ENCODE peak calls at places on chromosomes 5 and 9, in four cellular contexts. M, T, P and I are unnamed samples.

GRCh38 chr5:27234916-27235315 is 196.5 kb upstream of the CDH9 start:
- DNase-seq in M (no peak), T (no peak), P (no peak), I (no peak)

GRCh38 chr9:110334183-110334582 is 3.5 kb downstream of the TXNDC8 start:
- DNase-seq in M (no peak), T (no peak), P (no peak), I (no peak)

GRCh38 chr5:83540105-83540504 is 68.6 kb downstream of the VCAN start:
- DNase-seq in M (no peak), T (no peak), P (no peak), I (no peak)

GRCh38 chr9:100084734-100085133 is 14.1 kb downstream of the ERP44 start:
- DNase-seq in M (no peak), T (no peak), P (no peak), I (no peak)

GRCh38 chr9:136787690-136788400 is 3.3 kb upstream of the TMEM141 start:
- DNase-seq in M (peak), T (no peak), P (peak), I (no peak)

GRCh38 chr5:2531318-2531717 is 220.2 kb downstream of the IRX2 start:
- DNase-seq in M (no peak), T (no peak), P (no peak), I (no peak)

GRCh38 chr5:138024117-138024516 is 8.8 kb downstream of the FAM13B start:
- DNase-seq in M (no peak), T (no peak), P (no peak), I (no peak)

GRCh38 chr9:36328798-36329411 is 70.7 kb upstream of the GNE start:
- DNase-seq in M (no peak), T (peak), P (peak), I (no peak)

GRCh38 chr9:19036611-19037010 is 3.6 kb upstream of the SAXO1 start:
- DNase-seq in M (no peak), T (no peak), P (no peak), I (no peak)

GRCh38 chr5:149466457-149466972 is 84.7 kb downstream of the CSNK1A1 start:
- DNase-seq in M (no peak), T (no peak), P (peak), I (no peak)

GRCh38 chr9:34589656-34590375 is at the start of gene CNTFR:
- DNase-seq in M (no peak), T (no peak), P (peak), I (no peak)

GRCh38 chr9:112308576-112308975 is 24.8 kb downstream of the PTBP3 start:
- DNase-seq in M (no peak), T (no peak), P (no peak), I (no peak)

GRCh38 chr9:93254061-93254481 is 70.1 kb downstream of the WNK2 start:
- DNase-seq in M (no peak), T (no peak), P (no peak), I (no peak)

GRCh38 chr9:95261890-95262289 is 55.6 kb downstream of the FANCC start:
- DNase-seq in M (no peak), T (no peak), P (peak), I (no peak)

GRCh38 chr5:42745426-42745825 is 11.2 kb upstream of the CCDC152 start:
- DNase-seq in M (no peak), T (no peak), P (no peak), I (no peak)

GRCh38 chr5:116696356-116696755 is 121.7 kb upstream of the SEMA6A start:
- DNase-seq in M (no peak), T (no peak), P (no peak), I (no peak)

GRCh38 chr9:69218166-69218565 is 44.1 kb downstream of the TJP2 start:
- DNase-seq in M (no peak), T (no peak), P (no peak), I (no peak)

GRCh38 chr5:148776780-148777179 is 49.6 kb upstream of the ADRB2 start:
- DNase-seq in M (no peak), T (peak), P (peak), I (no peak)